ENCODE peak calls at places on chromosome 12, in ten cellular contexts. H, T, P, I, E, W, K, B, O and U are unnamed samples.
A peak's percentile ranks its signal among the peaks of the same experiment; 100 is the strongest.

GRCh38 chr12:107179883-107180282 is 86.5 kb upstream of the CRY1 start:
- DNase-seq in E (peak; percentile 6), W (no peak), O (no peak), T (no peak), P (no peak), I (no peak), K (no peak), H (no peak), B (no peak), U (no peak)

GRCh38 chr12:1593232-1594044 is 943 bp downstream of the FBXL14 start:
- DNase-seq in O (peak; percentile 45), H (peak; percentile 43), I (peak; percentile 63), T (no peak), K (no peak), W (peak; percentile 65), B (no peak), E (peak; percentile 36), P (no peak), U (no peak)

GRCh38 chr12:22631863-22632463 is 7.0 kb downstream of the ETNK1 start:
- DNase-seq in H (no peak), K (no peak), E (no peak), I (no peak), T (no peak), O (no peak), B (peak; percentile 13), P (peak; percentile 28), W (peak; percentile 10), U (no peak)

GRCh38 chr12:76804435-76804976 is 40.6 kb downstream of the ZDHHC17 start:
- DNase-seq in H (no peak), P (no peak), E (no peak), T (no peak), O (no peak), K (no peak), W (no peak), I (no peak), B (no peak), U (no peak)

GRCh38 chr12:130764073-130764472 is 48.0 kb upstream of the RIMBP2 start:
- DNase-seq in B (peak; percentile 5), P (peak; percentile 7), T (peak; percentile 13), O (no peak), I (no peak), E (peak; percentile 36), K (no peak), H (no peak), W (peak; percentile 13), U (no peak)

GRCh38 chr12:120668091-120668796 is 18.7 kb upstream of the MLEC start:
- DNase-seq in B (no peak), H (no peak), E (no peak), T (no peak), I (no peak), W (no peak), K (no peak), P (no peak), O (no peak), U (peak; percentile 18)

GRCh38 chr12:95646781-95647184 is 95.5 kb upstream of the USP44 start:
- DNase-seq in H (no peak), O (no peak), I (no peak), T (no peak), W (no peak), B (peak; percentile 96), K (no peak), P (peak; percentile 84), E (peak; percentile 83), U (no peak)

GRCh38 chr12:77113971-77114370 is 48.6 kb upstream of the E2F7 start:
- DNase-seq in T (no peak), I (no peak), B (no peak), P (peak; percentile 49), K (no peak), O (no peak), E (peak; percentile 39), H (no peak), W (no peak), U (no peak)

GRCh38 chr12:55929306-55929791 is 1.6 kb upstream of the DGKA start:
- DNase-seq in T (no peak), B (no peak), E (no peak), I (no peak), H (no peak), W (no peak), O (peak; percentile 84), K (no peak), P (no peak), U (no peak)

GRCh38 chr12:9027156-9027555 is 37.8 kb downstream of the KLRG1 start:
- DNase-seq in W (no peak), T (no peak), I (no peak), K (no peak), P (no peak), B (no peak), E (no peak), O (no peak), H (no peak), U (no peak)
- TF ChIP-seq CTCF in W (no peak), T (no peak), I (no peak), K (no peak), P (no peak), B (no peak), E (no peak), O (no peak), H (no peak), U (no peak)

DNA sequence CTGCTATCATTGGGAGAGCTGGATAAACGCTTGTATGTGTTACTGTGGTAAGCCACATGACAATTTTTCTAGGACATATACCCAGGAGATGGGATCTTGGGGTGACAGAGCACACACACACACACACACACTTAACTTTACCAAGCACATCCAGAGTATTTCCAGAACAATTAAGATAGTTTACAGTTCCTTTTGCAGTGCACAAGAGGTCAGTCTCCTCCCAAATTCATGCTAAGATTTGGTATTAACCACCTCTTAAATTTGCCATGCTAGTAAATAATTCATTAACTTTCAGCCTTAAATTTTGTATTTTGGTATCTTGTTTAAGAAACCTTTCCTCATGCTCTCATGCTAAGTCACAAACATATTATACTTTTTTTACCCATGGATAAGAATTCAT is 33.9 kb upstream of the LIMA1 start:
- DNase-seq in E (no peak), P (no peak), W (no peak), H (no peak), B (peak; percentile 32), O (no peak), I (no peak), T (no peak), K (no peak), U (no peak)
- TF ChIP-seq CTCF in E (no peak), P (no peak), W (no peak), H (no peak), B (peak; percentile 36), O (no peak), I (no peak), T (no peak), K (no peak), U (no peak)

GRCh38 chr12:108563135-108563803 is 873 bp downstream of the ISCU start:
- DNase-seq in W (peak; percentile 82), P (peak; percentile 88), H (peak; percentile 88), E (peak; percentile 80), O (peak; percentile 78), T (peak; percentile 63), I (peak; percentile 89), B (peak; percentile 90), K (peak; percentile 73), U (peak; percentile 64)

GRCh38 chr12:108564724-108565123 is 2.3 kb downstream of the ISCU start:
- DNase-seq in I (no peak), T (no peak), K (no peak), P (no peak), E (no peak), O (no peak), B (no peak), H (no peak), W (no peak), U (no peak)

GRCh38 chr12:108562348-108563134 is at the start of gene ISCU:
- DNase-seq in W (peak; percentile 98), O (peak; percentile 98), T (peak; percentile 82), H (peak; percentile 97), B (peak; percentile 94), P (peak; percentile 95), E (peak; percentile 93), I (peak; percentile 98), K (peak; percentile 80), U (peak; percentile 99)

GRCh38 chr12:108561852-108562347 is 496 bp upstream of the ISCU start:
- DNase-seq in B (no peak), T (no peak), W (no peak), E (peak; percentile 7), O (no peak), H (no peak), I (no peak), K (no peak), P (no peak), U (no peak)

GRCh38 chr12:108563804-108564151 is 1.4 kb downstream of the ISCU start:
- DNase-seq in W (no peak), P (no peak), K (no peak), O (no peak), I (no peak), E (no peak), T (no peak), B (no peak), H (no peak), U (no peak)
- TF ChIP-seq CTCF in W (no peak), P (no peak), K (no peak), O (no peak), I (no peak), E (no peak), T (no peak), B (no peak), H (no peak), U (no peak)

GRCh38 chr12:92604786-92605185 is 98.0 kb upstream of the PLEKHG7 start:
- DNase-seq in P (no peak), I (no peak), T (no peak), W (no peak), K (no peak), B (no peak), O (no peak), H (no peak), E (no peak), U (no peak)

GRCh38 chr12:92602930-92603623 is 99.7 kb upstream of the PLEKHG7 start:
- DNase-seq in K (no peak), B (no peak), H (no peak), P (peak; percentile 41), W (no peak), E (peak; percentile 40), I (no peak), T (peak; percentile 72), O (no peak), U (no peak)

GRCh38 chr12:92605621-92606170 is 97.1 kb upstream of the PLEKHG7 start:
- DNase-seq in K (no peak), B (peak; percentile 47), P (peak; percentile 30), W (no peak), E (no peak), T (no peak), O (no peak), H (no peak), I (no peak), U (no peak)

GRCh38 chr12:92602476-92602875 is 100.3 kb upstream of the PLEKHG7 start:
- DNase-seq in I (no peak), W (no peak), P (peak; percentile 96), O (no peak), E (peak; percentile 84), K (no peak), H (no peak), B (peak; percentile 93), T (no peak), U (no peak)

DNA sequence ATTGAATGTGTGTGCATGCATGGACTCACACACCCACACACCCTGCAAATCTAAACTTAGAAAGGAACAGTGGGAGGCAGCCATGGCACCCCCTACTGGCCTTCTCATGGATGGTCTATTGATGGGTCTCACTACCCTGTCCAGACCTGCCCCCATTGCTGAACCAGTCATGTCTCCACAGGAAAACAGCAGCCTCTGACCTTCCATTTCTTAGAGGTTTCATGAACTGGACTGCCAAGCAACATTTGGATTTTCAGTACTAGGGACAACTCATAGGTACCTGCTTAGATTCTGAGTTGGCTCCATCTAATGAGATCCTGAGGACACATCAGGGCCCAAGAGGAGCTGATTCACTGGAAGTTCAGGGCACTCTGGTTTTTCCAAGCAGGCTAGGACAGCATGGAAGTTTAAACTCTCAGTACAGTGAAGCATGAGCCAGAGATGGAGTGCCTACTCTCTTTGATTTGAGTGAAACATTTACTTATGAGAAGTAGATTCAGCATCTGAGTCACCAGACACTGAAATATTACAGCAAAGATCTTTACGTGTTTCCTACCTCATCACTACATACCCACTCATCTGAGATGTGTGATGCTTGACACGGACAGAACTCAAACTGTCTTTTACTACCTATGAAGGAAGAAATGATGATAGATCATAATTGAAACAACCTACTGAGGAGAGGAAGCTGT is 98.9 kb upstream of the PLEKHG7 start:
- DNase-seq in H (no peak), P (peak; percentile 50), E (peak; percentile 32), T (no peak), K (no peak), B (no peak), O (no peak), I (no peak), W (no peak), U (no peak)
- TF ChIP-seq CTCF in H (no peak), P (no peak), E (no peak), T (no peak), K (no peak), B (peak; percentile 2), O (no peak), I (no peak), W (no peak), U (no peak)